ENCODE peak calls at places on chromosomes 7 and 10, in four cellular contexts. W is HepG2, L is K562, B is GM12878. U is an unnamed sample.

GRCh38 chr7:68980011-68980410 is 618.3 kb upstream of the AUTS2 start:
- DNase-seq in W (no peak), L (no peak), B (no peak), U (no peak)

GRCh38 chr10:70765794-70766594 is 19.2 kb downstream of the TBATA start:
- DNase-seq in W (no peak), L (no peak), B (no peak), U (no peak)

GRCh38 chr7:42278360-42278759 is 41.4 kb upstream of the GLI3 start:
- DNase-seq in W (no peak), L (no peak), B (no peak), U (no peak)

GRCh38 chr7:2760098-2760889 is 72.3 kb downstream of the AMZ1 start:
- DNase-seq in W (peak), L (peak), B (no peak), U (peak)

GRCh38 chr10:14625210-14625621 is 149.5 kb downstream of the FAM107B start:
- DNase-seq in W (no peak), L (no peak), B (no peak), U (no peak)

GRCh38 chr7:121337398-121337797 is 8.6 kb downstream of the WNT16 start:
- DNase-seq in W (no peak), L (no peak), B (no peak), U (no peak)

GRCh38 chr10:69567920-69568319 is 5.3 kb downstream of the NEUROG3 start:
- DNase-seq in W (peak), L (peak), B (no peak), U (peak)

GRCh38 chr7:136533732-136534131 is 334.7 kb upstream of the CHRM2 start:
- DNase-seq in W (no peak), L (no peak), B (no peak), U (no peak)

GRCh38 chr7:120725376-120726039 is 132.4 kb downstream of the TSPAN12 start:
- DNase-seq in W (peak), L (peak), B (no peak), U (peak)

GRCh38 chr10:22611425-22612111 is 102.8 kb downstream of the PIP4K2A start:
- DNase-seq in W (no peak), L (no peak), B (peak), U (no peak)

GRCh38 chr7:31099451-31100444 is 47.6 kb downstream of the ADCYAP1R1 start:
- DNase-seq in W (no peak), L (no peak), B (no peak), U (no peak)

GRCh38 chr7:74119831-74120230 is 36.2 kb downstream of the LIMK1 start:
- DNase-seq in W (no peak), L (no peak), B (no peak), U (no peak)

GRCh38 chr10:75508814-75509306 is 77.4 kb downstream of the LRMDA start:
- DNase-seq in W (no peak), L (no peak), B (no peak), U (no peak)

GRCh38 chr7:95330194-95331003 is 6.1 kb upstream of the PON1 start:
- DNase-seq in W (no peak), L (no peak), B (peak), U (no peak)

GRCh38 chr10:123044391-123044790 is 35.6 kb downstream of the ACADSB start:
- DNase-seq in W (no peak), L (no peak), B (no peak), U (no peak)

GRCh38 chr10:104040862-104041789 is 44.6 kb downstream of the COL17A1 start:
- DNase-seq in W (no peak), L (no peak), B (no peak), U (no peak)

GRCh38 chr10:76257816-76258215 is 826.4 kb downstream of the LRMDA start:
- DNase-seq in W (no peak), L (no peak), B (no peak), U (no peak)

GRCh38 chr10:62426086-62426485 is 51.9 kb downstream of the ZNF365 start:
- DNase-seq in W (no peak), L (no peak), B (no peak), U (peak)

GRCh38 chr10:49183596-49184542 is 4.3 kb downstream of the TMEM273 start:
- DNase-seq in W (no peak), L (peak), B (no peak), U (no peak)

GRCh38 chr7:105218215-105218614 is 170.5 kb downstream of the SRPK2 start:
- DNase-seq in W (no peak), L (no peak), B (no peak), U (no peak)

GRCh38 chr10:17802966-17803365 is 6.2 kb upstream of the MRC1 start:
- DNase-seq in W (no peak), L (no peak), B (no peak), U (no peak)

GRCh38 chr7:28729685-28730084 is 228.4 kb downstream of the TRIL start:
- DNase-seq in W (no peak), L (no peak), B (no peak), U (peak)

GRCh38 chr7:30062587-30062986 is 34.4 kb downstream of the PLEKHA8 start:
- DNase-seq in W (peak), L (peak), B (no peak), U (peak)

GRCh38 chr7:42480304-42480665 is 243.3 kb upstream of the GLI3 start:
- DNase-seq in W (no peak), L (no peak), B (no peak), U (no peak)

GRCh38 chr10:69517271-69517848 is 55.9 kb downstream of the NEUROG3 start:
- DNase-seq in W (no peak), L (no peak), B (no peak), U (no peak)

GRCh38 chr10:32995751-32996150 is 37.7 kb upstream of the ITGB1 start:
- DNase-seq in W (no peak), L (no peak), B (no peak), U (no peak)
- TF ChIP-seq MAX in W (no peak), L (no peak), B (no peak), U (no peak)

GRCh38 chr10:84193327-84193726 is 1.0 kb upstream of the CDHR1 start:
- DNase-seq in W (no peak), L (no peak), B (no peak), U (no peak)

GRCh38 chr10:84196083-84196482 is 1.7 kb downstream of the CDHR1 start:
- DNase-seq in W (peak), L (no peak), B (no peak), U (no peak)

GRCh38 chr10:84195044-84195830 is 900 bp downstream of the CDHR1 start:
- DNase-seq in W (no peak), L (no peak), B (no peak), U (no peak)

GRCh38 chr10:84194424-84195043 is at the start of gene CDHR1:
- DNase-seq in W (no peak), L (peak), B (no peak), U (no peak)

GRCh38 chr10:84193846-84194423 is 402 bp upstream of the CDHR1 start:
- DNase-seq in W (no peak), L (no peak), B (no peak), U (no peak)
- TF ChIP-seq POLR2AphosphoS2 in W (no peak), L (no peak), B (no peak), U (no peak)

GRCh38 chr10:97631098-97631497 is 2.2 kb downstream of the MORN4 start:
- DNase-seq in W (no peak), L (no peak), B (no peak), U (no peak)

GRCh38 chr10:97632949-97633884 is at the start of gene MORN4:
- DNase-seq in W (peak), L (peak), B (peak), U (peak)

GRCh38 chr10:97635577-97635976 is 2.3 kb upstream of the MORN4 start:
- DNase-seq in W (no peak), L (no peak), B (no peak), U (no peak)

GRCh38 chr10:97629289-97629688 is 4.0 kb downstream of the MORN4 start:
- DNase-seq in W (no peak), L (no peak), B (no peak), U (no peak)

GRCh38 chr10:97633921-97634320 is 621 bp upstream of the MORN4 start:
- DNase-seq in W (peak), L (no peak), B (no peak), U (no peak)
- H3K4me2 ChIP-seq in W (peak), L (peak), B (peak), U (peak)

DNA sequence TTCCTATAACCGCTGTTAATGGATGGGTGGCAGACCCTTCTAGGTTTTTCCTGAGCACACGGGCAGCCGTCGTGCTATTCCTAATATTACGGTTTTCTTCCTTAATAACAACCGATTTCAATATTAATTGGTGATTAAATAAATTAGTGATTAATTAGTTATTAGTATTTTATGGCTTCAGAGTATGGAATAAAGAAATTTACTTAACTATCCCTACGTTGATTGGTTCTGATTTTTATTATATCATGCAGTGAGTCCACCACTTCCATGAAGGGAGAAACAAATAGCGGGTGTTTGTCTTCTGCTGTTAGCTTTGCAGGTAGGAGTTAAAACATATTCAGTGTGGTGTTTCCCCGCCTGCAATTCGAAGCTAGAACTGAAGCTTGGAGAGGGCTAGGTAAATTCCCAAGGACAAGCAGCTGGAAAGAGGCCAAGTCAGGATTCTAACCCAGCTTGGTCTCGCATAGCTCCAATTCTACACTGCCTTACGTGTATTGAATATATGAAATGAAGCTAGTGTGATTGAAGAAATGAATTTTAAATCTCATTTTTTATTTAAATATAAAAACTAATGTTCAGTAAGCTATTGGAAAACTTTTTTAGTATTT is 937 bp upstream of the CSTF2T start:
- DNase-seq in W (no peak), L (peak), B (no peak), U (no peak)
- TF ChIP-seq MAX in W (no peak), L (no peak), B (no peak), U (no peak)

U was measured in A549.